ENCODE peak calls at places on chromosomes 4 and X, in six cellular contexts. G is EH; K is Caki2; H is activated CD4-positive, alpha-beta T cell treated with anti-CD3 and anti-CD28 coated beads, Interleukin-2, amount 10 ng/mL, durations not matched to agents 7 days and 5 days; Y is body of pancreas; C is HFFc6. F is an unnamed sample.
A peak's percentile ranks its signal among the peaks of the same experiment; 100 is the strongest.

GRCh38 chrX:26138043-26138442 is at the start of gene MAGEB18:
- DNase-seq in C (no peak), H (no peak), K (no peak), Y (no peak), G (no peak), F (no peak)

GRCh38 chr4:155526452-155527169 is 140.0 kb upstream of the GUCY1A1 start:
- DNase-seq in K (no peak), G (peak; percentile 52), Y (no peak), H (no peak), C (no peak), F (no peak)

GRCh38 chrX:102840871-102841705 is 96.0 kb upstream of the RAB40AL start:
- DNase-seq in H (no peak), Y (no peak), C (no peak), K (no peak), G (peak; percentile 33), F (no peak)

GRCh38 chr4:15702941-15703403 is at the start of gene BST1:
- DNase-seq in H (peak; percentile 58), G (peak; percentile 68), C (peak; percentile 30), K (no peak), Y (peak; percentile 65), F (peak; percentile 89)

GRCh38 chrX:9832811-9833210 is 46.6 kb downstream of the SHROOM2 start:
- DNase-seq in K (no peak), G (no peak), C (no peak), Y (no peak), H (no peak), F (no peak)

GRCh38 chrX:139924069-139924695 is 8.7 kb downstream of the ATP11C start:
- DNase-seq in C (no peak), G (peak; percentile 26), H (no peak), Y (no peak), K (no peak), F (no peak)

GRCh38 chr4:101451086-101451485 is 103.8 kb upstream of the PPP3CA start:
- DNase-seq in Y (no peak), H (no peak), K (no peak), C (no peak), G (no peak), F (no peak)

GRCh38 chr4:46432923-46433322 is 43.0 kb upstream of the GABRA2 start:
- DNase-seq in Y (peak; percentile 2), C (no peak), K (no peak), G (no peak), H (no peak), F (no peak)

GRCh38 chrX:16469870-16470269 is 180.1 kb upstream of the S100G start:
- DNase-seq in K (no peak), G (no peak), C (no peak), Y (no peak), H (no peak), F (no peak)

GRCh38 chrX:97119474-97120109 is 235.9 kb downstream of the RPA4 start:
- DNase-seq in G (no peak), K (no peak), H (no peak), Y (no peak), C (no peak), F (no peak)

GRCh38 chr4:1768367-1769034 is 24.6 kb upstream of the FGFR3 start:
- DNase-seq in H (no peak), C (no peak), Y (peak; percentile 80), K (no peak), G (no peak), F (no peak)

GRCh38 chrX:13120017-13120416 is 75.6 kb upstream of the FAM9C start:
- DNase-seq in Y (peak; percentile 79), K (no peak), C (no peak), G (peak; percentile 52), H (no peak), F (peak; percentile 60)

GRCh38 chr4:20106926-20107325 is 144.8 kb upstream of the SLIT2 start:
- DNase-seq in Y (no peak), C (no peak), H (no peak), K (no peak), G (no peak), F (no peak)

GRCh38 chr4:70688795-70689231 is 481 bp downstream of the UTP3 start:
- DNase-seq in G (peak; percentile 31), H (peak; percentile 14), C (no peak), Y (no peak), K (no peak), F (peak; percentile 41)

GRCh38 chr4:156029691-156030090 is 76.0 kb upstream of the CTSO start:
- DNase-seq in Y (no peak), K (no peak), C (no peak), H (no peak), G (no peak), F (no peak)

GRCh38 chr4:8582941-8583654 is 2.9 kb downstream of the GPR78 start:
- DNase-seq in H (no peak), K (no peak), Y (no peak), G (no peak), C (no peak), F (no peak)

GRCh38 chr4:169222768-169223167 is 48.0 kb downstream of the SH3RF1 start:
- DNase-seq in C (no peak), H (no peak), Y (no peak), K (no peak), G (no peak), F (peak; percentile 73)

GRCh38 chrX:115018040-115018647 is 728 bp upstream of the IL13RA2 start:
- DNase-seq in C (no peak), Y (no peak), G (no peak), H (no peak), K (no peak), F (no peak)

GRCh38 chrX:149511081-149511480 is 6.0 kb upstream of the IDS start:
- DNase-seq in Y (no peak), G (no peak), H (no peak), K (no peak), C (no peak), F (no peak)

GRCh38 chr4:66691101-66691500 is 854.2 kb downstream of the CENPC start:
- DNase-seq in G (peak; percentile 16), K (no peak), C (no peak), Y (no peak), H (no peak), F (no peak)

GRCh38 chr4:184192933-184193332 is 24.7 kb downstream of the ENPP6 start:
- DNase-seq in C (no peak), H (no peak), Y (no peak), K (no peak), G (no peak), F (no peak)

GRCh38 chr4:77989986-77990385 is 67.1 kb upstream of the FRAS1 start:
- DNase-seq in H (no peak), Y (no peak), G (no peak), K (no peak), C (no peak), F (no peak)

GRCh38 chr4:41709844-41710481 is 38.6 kb downstream of the PHOX2B start:
- DNase-seq in Y (no peak), C (peak; percentile 64), K (peak; percentile 54), H (no peak), G (peak; percentile 83), F (no peak)